ENCODE peak calls at places on chromosomes 4 and X, in eight cellular contexts. W is foreskin keratinocyte; J is endothelial cell; E is H1; A is smooth muscle cell of the brain vasculature; I is fibroblast of pulmonary artery; C is activated effector memory CD4-positive, alpha-beta T cell treated with Interleukin-2 at 50 U/mL for 16 hours; G is GM12864. K is an unnamed sample.

GRCh38 chr4:185535818-185536729 is 767 bp upstream of the PDLIM3 start:
- DNase-seq in W (no peak), J (no peak), E (no peak), A (no peak), I (peak; percentile 76), C (no peak), G (no peak), K (peak; percentile 61)

GRCh38 chrX:38968344-38968743 is 167.1 kb downstream of the MID1IP1 start:
- DNase-seq in W (no peak), J (no peak), E (no peak), A (no peak), I (peak; percentile 7), C (no peak), G (no peak), K (no peak)

GRCh38 chr4:113435893-113436292 is 325.6 kb downstream of the CAMK2D start:
- DNase-seq in W (peak; percentile 86), J (no peak), E (no peak), A (no peak), I (peak; percentile 85), C (no peak), G (no peak), K (peak; percentile 73)

GRCh38 chr4:103150677-103151076 is 47.5 kb downstream of the CENPE start:
- DNase-seq in W (peak; percentile 67), J (no peak), E (no peak), A (no peak), I (peak; percentile 22), C (no peak), G (no peak), K (peak; percentile 44)

GRCh38 chr4:27357283-27357682 is 496.6 kb downstream of the STIM2 start:
- DNase-seq in W (no peak), J (no peak), E (no peak), A (no peak), I (peak; percentile 45), C (no peak), G (no peak), K (no peak)

GRCh38 chr4:90495211-90495610 is 368.0 kb downstream of the CCSER1 start:
- DNase-seq in W (no peak), J (no peak), E (no peak), A (no peak), I (no peak), C (no peak), G (no peak), K (no peak)

GRCh38 chr4:158193171-158193749 is 17.0 kb upstream of the TMEM144 start:
- DNase-seq in W (no peak), J (no peak), E (no peak), A (peak; percentile 26), I (peak; percentile 52), C (no peak), G (no peak), K (peak; percentile 28)

GRCh38 chr4:98110214-98110613 is 33.1 kb downstream of the STPG2 start:
- DNase-seq in W (no peak), J (no peak), E (no peak), A (no peak), I (no peak), C (no peak), G (no peak), K (no peak)

GRCh38 chr4:76023381-76023780 is at the start of gene CXCL10:
- DNase-seq in W (no peak), J (no peak), E (no peak), A (no peak), I (peak; percentile 13), C (no peak), G (no peak), K (peak; percentile 4)

GRCh38 chr4:46844325-46844917 is 64.6 kb downstream of the COX7B2 start:
- DNase-seq in W (peak; percentile 4), J (peak; percentile 59), E (no peak), A (peak; percentile 56), I (peak; percentile 77), C (no peak), G (peak; percentile 37), K (peak; percentile 79)

GRCh38 chrX:153381684-153382532 is 19.2 kb downstream of the PNMA6E start:
- DNase-seq in W (no peak), J (peak; percentile 11), E (no peak), A (peak; percentile 28), I (peak; percentile 95), C (no peak), G (no peak), K (peak; percentile 97)

GRCh38 chrX:95058815-95059214 is 1384.8 kb downstream of the FAM133A start:
- DNase-seq in W (no peak), J (no peak), E (no peak), A (no peak), I (peak; percentile 66), C (no peak), G (no peak), K (peak; percentile 89)

GRCh38 chrX:68838571-68838910 is 9.7 kb downstream of the EFNB1 start:
- DNase-seq in W (no peak), J (no peak), E (no peak), A (no peak), I (no peak), C (no peak), G (no peak), K (no peak)

GRCh38 chr4:160257324-160257723 is 1154.4 kb downstream of the RAPGEF2 start:
- DNase-seq in W (no peak), J (no peak), E (no peak), A (no peak), I (no peak), C (no peak), G (no peak), K (no peak)

GRCh38 chr4:6056976-6057766 is 38.9 kb upstream of the C4orf50 start:
- DNase-seq in W (no peak), J (no peak), E (no peak), A (no peak), I (no peak), C (no peak), G (no peak), K (no peak)

GRCh38 chrX:72003811-72004750 is 93.4 kb downstream of the NHSL2 start:
- DNase-seq in W (no peak), J (peak; percentile 44), E (peak; percentile 49), A (no peak), I (peak; percentile 23), C (no peak), G (no peak), K (peak; percentile 22)

GRCh38 chrX:133668225-133668931 is 253.1 kb upstream of the GPC4 start:
- DNase-seq in W (no peak), J (no peak), E (no peak), A (no peak), I (no peak), C (no peak), G (no peak), K (no peak)

GRCh38 chr4:168541608-168541953 is 44.7 kb downstream of the PALLD start:
- DNase-seq in W (no peak), J (no peak), E (no peak), A (no peak), I (peak; percentile 61), C (no peak), G (no peak), K (peak; percentile 74)

GRCh38 chrX:3576886-3577516 is 136.4 kb downstream of the PRKX start:
- DNase-seq in W (no peak), J (no peak), E (no peak), A (peak; percentile 21), I (peak; percentile 60), C (no peak), G (no peak), K (peak; percentile 7)

GRCh38 chrX:136909119-136909705 is 28.7 kb upstream of the RBMX start:
- DNase-seq in W (peak; percentile 32), J (peak; percentile 73), E (peak; percentile 33), A (no peak), I (peak; percentile 79), C (peak; percentile 66), G (peak; percentile 8), K (peak; percentile 50)

GRCh38 chrX:39969099-39969825 is 128.5 kb downstream of the BCOR start:
- DNase-seq in W (no peak), J (no peak), E (no peak), A (no peak), I (no peak), C (peak; percentile 6), G (no peak), K (no peak)

GRCh38 chr4:48909697-48910096 is 3.1 kb upstream of the OCIAD2 start:
- DNase-seq in W (peak; percentile 98), J (no peak), E (peak; percentile 43), A (peak; percentile 82), I (peak; percentile 95), C (no peak), G (no peak), K (peak; percentile 98)

GRCh38 chr4:186067757-186068385 is 1.1 kb upstream of the TLR3 start:
- DNase-seq in W (no peak), J (peak; percentile 24), E (peak; percentile 10), A (peak; percentile 46), I (peak; percentile 68), C (peak; percentile 18), G (peak; percentile 48), K (peak; percentile 44)

GRCh38 chrX:145817299-145817665 is 347 bp upstream of the SLITRK2 start:
- DNase-seq in W (no peak), J (no peak), E (no peak), A (no peak), I (no peak), C (no peak), G (no peak), K (no peak)

GRCh38 chrX:66024570-66024969 is 15.3 kb downstream of the VSIG4 start:
- DNase-seq in W (no peak), J (no peak), E (no peak), A (no peak), I (no peak), C (no peak), G (no peak), K (no peak)

GRCh38 chr4:3826247-3827172 is 60.3 kb downstream of the ADRA2C start:
- DNase-seq in W (no peak), J (no peak), E (no peak), A (no peak), I (no peak), C (no peak), G (no peak), K (no peak)

GRCh38 chr4:8045909-8046308 is 106.2 kb upstream of the AFAP1 start:
- DNase-seq in W (no peak), J (no peak), E (no peak), A (no peak), I (no peak), C (no peak), G (no peak), K (no peak)

GRCh38 chr4:21447320-21448055 is 501.1 kb downstream of the KCNIP4 start:
- DNase-seq in W (peak; percentile 71), J (no peak), E (no peak), A (no peak), I (no peak), C (no peak), G (no peak), K (no peak)

GRCh38 chrX:110178179-110178865 is 139.6 kb downstream of the AMMECR1 start:
- DNase-seq in W (no peak), J (no peak), E (no peak), A (no peak), I (no peak), C (no peak), G (no peak), K (peak; percentile 54)

GRCh38 chrX:124863303-124863702 is 456.4 kb upstream of the TEX13C start:
- DNase-seq in W (no peak), J (peak; percentile 4), E (no peak), A (no peak), I (no peak), C (no peak), G (no peak), K (no peak)

GRCh38 chr4:55920571-55920970 is 28.2 kb upstream of the CEP135 start:
- DNase-seq in W (no peak), J (no peak), E (no peak), A (no peak), I (peak; percentile 14), C (no peak), G (no peak), K (peak; percentile 40)

GRCh38 chr4:148397006-148397673 is 45.1 kb downstream of the NR3C2 start:
- DNase-seq in W (no peak), J (no peak), E (no peak), A (no peak), I (no peak), C (no peak), G (no peak), K (no peak)

GRCh38 chr4:46254788-46255187 is 130.9 kb upstream of the GABRG1 start:
- DNase-seq in W (no peak), J (no peak), E (no peak), A (no peak), I (no peak), C (no peak), G (no peak), K (peak; percentile 0)

GRCh38 chrX:49053223-49054072 is 5.4 kb upstream of the CCDC120 start:
- DNase-seq in W (no peak), J (peak; percentile 66), E (no peak), A (no peak), I (peak; percentile 57), C (peak; percentile 46), G (peak; percentile 16), K (no peak)

K was measured in amniotic epithelial cell.